ENCODE peak calls at places on chromosomes 2 and 18, in four cellular contexts. I is foreskin fibroblast, J is chondrocyte, B is glutamatergic neuron. C is an unnamed sample.

GRCh38 chr2:225006730-225007129 is 35.5 kb downstream of the DOCK10 start:
- DNase-seq in I (no peak), J (no peak), B (no peak), C (no peak)

GRCh38 chr2:204900910-204901309 is 355.6 kb downstream of the PARD3B start:
- DNase-seq in I (no peak), J (no peak), B (no peak), C (no peak)

GRCh38 chr18:26483633-26484032 is 64.7 kb downstream of the KCTD1 start:
- DNase-seq in I (no peak), J (no peak), B (no peak), C (no peak)

GRCh38 chr2:201572822-201573493 is 70.3 kb downstream of the TMEM237 start:
- DNase-seq in I (no peak), J (no peak), B (no peak), C (no peak)

GRCh38 chr18:75128911-75129716 is 79.8 kb downstream of the PTGR3 start:
- DNase-seq in I (no peak), J (no peak), B (no peak), C (no peak)

GRCh38 chr2:225164406-225165048 is 122.3 kb upstream of the DOCK10 start:
- DNase-seq in I (peak; percentile 6), J (no peak), B (no peak), C (no peak)

GRCh38 chr2:33583194-33583938 is 15.7 kb downstream of the FAM98A start:
- DNase-seq in I (peak; percentile 33), J (no peak), B (no peak), C (peak; percentile 16)

GRCh38 chr2:220941683-220942082 is 630.4 kb downstream of the EPHA4 start:
- DNase-seq in I (no peak), J (no peak), B (no peak), C (no peak)

GRCh38 chr2:129253461-129253812 is 726.0 kb upstream of the RAB6C start:
- DNase-seq in I (no peak), J (no peak), B (no peak), C (peak; percentile 19)
- TF ChIP-seq CTCF in I (no peak), J (peak; percentile 56), B (peak; percentile 23), C (peak; percentile 57)

GRCh38 chr2:235746257-235746934 is 252.6 kb downstream of the AGAP1 start:
- DNase-seq in I (peak; percentile 81), J (no peak), B (peak; percentile 73), C (peak; percentile 59)
- TF ChIP-seq CTCF in I (peak; percentile 85), J (peak; percentile 84), B (peak; percentile 85), C (peak; percentile 81)

GRCh38 chr2:196748123-196748522 is 51.4 kb downstream of the GTF3C3 start:
- DNase-seq in I (no peak), J (no peak), B (no peak), C (no peak)

GRCh38 chr2:196750291-196750923 is 49.1 kb downstream of the GTF3C3 start:
- DNase-seq in I (no peak), J (no peak), B (no peak), C (no peak)

GRCh38 chr2:196745711-196746110 is 53.8 kb downstream of the GTF3C3 start:
- DNase-seq in I (no peak), J (no peak), B (no peak), C (no peak)

DNA sequence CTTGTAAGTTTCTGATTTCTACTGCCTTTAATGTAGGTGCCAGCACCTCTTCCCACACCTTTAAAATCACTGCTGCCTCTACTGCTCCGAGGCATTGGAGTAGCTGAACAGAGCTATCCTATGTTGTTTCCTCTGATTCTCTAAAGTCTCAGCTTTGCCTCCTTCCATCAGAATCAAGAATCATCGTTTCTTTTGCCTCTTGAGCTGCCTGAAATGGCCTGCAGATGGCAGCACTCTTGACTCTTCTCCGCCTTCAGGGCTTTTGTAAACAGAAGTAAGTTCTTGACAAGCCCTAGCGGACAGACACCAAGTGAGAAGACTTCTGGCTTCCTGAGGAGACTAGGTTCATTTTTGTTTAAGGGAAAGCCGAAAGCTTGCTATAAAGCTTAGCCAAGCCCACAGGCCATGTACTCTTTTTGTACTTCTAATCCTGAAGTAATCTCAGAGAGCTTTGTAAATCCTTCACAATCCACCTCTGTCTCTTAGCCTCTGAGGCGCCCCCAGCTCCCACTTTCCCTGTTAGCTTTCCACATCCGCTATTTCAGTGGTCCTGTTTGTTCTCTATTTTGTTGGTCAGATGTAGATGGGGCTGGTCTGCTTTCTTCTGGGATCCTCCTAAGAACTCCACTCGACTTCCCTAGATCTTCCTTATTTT is 48.4 kb downstream of the GTF3C3 start:
- DNase-seq in I (peak; percentile 47), J (no peak), B (peak; percentile 74), C (peak; percentile 60)
- TF ChIP-seq CTCF in I (peak; percentile 92), J (peak; percentile 87), B (peak; percentile 76), C (peak; percentile 76)

GRCh38 chr2:65551528-65551927 is 119.1 kb upstream of the SPRED2 start:
- DNase-seq in I (no peak), J (no peak), B (no peak), C (no peak)

GRCh38 chr2:65554765-65555561 is 122.6 kb upstream of the SPRED2 start:
- DNase-seq in I (peak; percentile 41), J (no peak), B (no peak), C (no peak)

GRCh38 chr2:65550246-65550645 is 117.8 kb upstream of the SPRED2 start:
- DNase-seq in I (no peak), J (no peak), B (no peak), C (no peak)

GRCh38 chr2:65549262-65550036 is 117.0 kb upstream of the SPRED2 start:
- DNase-seq in I (no peak), J (no peak), B (no peak), C (no peak)

GRCh38 chr2:65553504-65554074 is 121.2 kb upstream of the SPRED2 start:
- DNase-seq in I (no peak), J (no peak), B (no peak), C (no peak)
- TF ChIP-seq CTCF in I (no peak), J (peak; percentile 49), B (peak; percentile 24), C (no peak)

DNA sequence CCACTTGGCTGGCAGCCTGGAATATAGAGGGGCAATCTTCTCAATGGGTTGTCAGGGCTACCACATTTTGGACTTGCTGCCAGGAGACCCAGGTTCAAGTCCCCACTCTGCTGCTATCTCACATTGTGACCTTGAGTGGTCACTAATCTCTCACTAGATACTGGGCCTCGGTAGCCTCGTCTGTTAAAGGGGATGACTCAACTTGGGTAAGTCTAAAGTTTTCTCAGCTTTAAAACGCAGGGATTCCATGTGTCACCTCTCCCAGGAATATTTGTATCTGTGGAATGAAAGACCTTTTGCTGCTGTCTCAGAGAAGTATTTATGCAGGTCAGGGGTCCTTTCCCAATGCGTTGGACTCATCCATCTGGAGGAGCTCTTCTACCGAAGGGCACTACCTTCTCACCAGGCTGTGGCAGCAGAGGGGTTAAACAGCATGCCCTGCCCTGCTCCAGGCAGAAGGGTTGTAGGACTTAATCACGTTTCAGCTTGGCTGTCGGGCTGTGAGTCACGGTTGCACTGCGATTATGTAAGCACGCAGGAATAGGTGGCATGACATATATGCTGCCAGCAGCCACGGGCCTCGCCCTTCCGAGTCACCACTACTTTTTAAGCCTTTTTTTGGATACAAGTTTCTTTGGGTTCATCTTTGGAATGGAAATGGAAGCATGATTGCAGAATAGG is 86.5 kb downstream of the SEMA4F start:
- DNase-seq in I (peak; percentile 95), J (no peak), B (no peak), C (no peak)
- TF ChIP-seq CTCF in I (no peak), J (peak; percentile 34), B (no peak), C (no peak)

GRCh38 chr18:44437603-44438002 is 243.1 kb upstream of the SETBP1 start:
- DNase-seq in I (no peak), J (no peak), B (no peak), C (no peak)
- TF ChIP-seq CTCF in I (no peak), J (no peak), B (no peak), C (no peak)

GRCh38 chr2:26555246-26556133 is 77.6 kb upstream of the OTOF start:
- DNase-seq in I (no peak), J (no peak), B (peak; percentile 1), C (no peak)
- TF ChIP-seq CTCF in I (no peak), J (peak; percentile 31), B (no peak), C (no peak)

GRCh38 chr2:233926806-233927205 is 9.6 kb downstream of the TRPM8 start:
- DNase-seq in I (no peak), J (no peak), B (no peak), C (no peak)

GRCh38 chr2:233934524-233934923 is 17.4 kb downstream of the TRPM8 start:
- DNase-seq in I (no peak), J (no peak), B (no peak), C (no peak)

GRCh38 chr2:233925402-233925801 is 8.2 kb downstream of the TRPM8 start:
- DNase-seq in I (no peak), J (no peak), B (no peak), C (no peak)

GRCh38 chr2:233929352-233929843 is 12.2 kb downstream of the TRPM8 start:
- DNase-seq in I (no peak), J (no peak), B (no peak), C (no peak)

GRCh38 chr2:233928594-233929351 is 11.6 kb downstream of the TRPM8 start:
- DNase-seq in I (no peak), J (no peak), B (peak; percentile 78), C (peak; percentile 43)
- TF ChIP-seq CTCF in I (peak; percentile 44), J (peak; percentile 85), B (peak; percentile 76), C (peak; percentile 73)

DNA sequence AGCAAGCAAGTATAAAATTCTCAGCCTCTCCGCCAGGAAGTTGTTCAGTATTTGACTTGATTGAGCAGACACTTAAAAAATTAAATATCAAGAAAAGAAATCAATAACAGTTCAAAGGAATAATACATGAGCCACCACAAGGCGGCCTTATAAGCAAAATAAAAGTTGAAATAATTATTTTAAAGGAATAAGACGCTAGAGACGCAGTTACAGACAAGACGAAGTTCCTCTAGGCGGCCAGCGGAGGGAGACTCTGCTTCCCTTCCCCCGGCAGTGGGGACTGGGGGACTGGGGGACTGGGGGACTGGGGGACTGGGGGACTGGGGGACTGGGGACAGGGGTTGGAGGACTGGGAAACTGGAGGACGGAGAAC is 524 bp downstream of the CCDC178 start:
- DNase-seq in I (peak; percentile 18), J (no peak), B (peak; percentile 72), C (peak; percentile 52)
- TF ChIP-seq CTCF in I (peak; percentile 10), J (peak; percentile 83), B (no peak), C (peak; percentile 73)

C was measured in neural crest cell.